ENCODE peak calls at places on chromosomes 3 and 15, in eight cellular contexts. One of them, this sample, is unnamed.

GRCh38 chr3:156553705-156554356 is 1.1 kb downstream of the SSR3 start:
- DNase-seq in astrocyte of the spinal cord: peak; percentile 69
- DNase-seq in Caco-2: no peak
- DNase-seq in neural progenitor cell: no peak
- DNase-seq in heart right ventricle: no peak
- DNase-seq in neural crest cell: no peak
- DNase-seq in pancreas: no peak
- DNase-seq in endothelial cell: no peak
- DNase-seq in this sample: no peak

GRCh38 chr3:27714692-27715453 is 7.2 kb downstream of the EOMES start:
- DNase-seq in astrocyte of the spinal cord: no peak
- DNase-seq in Caco-2: peak; percentile 73
- DNase-seq in neural progenitor cell: peak; percentile 88
- DNase-seq in heart right ventricle: no peak
- DNase-seq in neural crest cell: no peak
- DNase-seq in pancreas: peak; percentile 71
- DNase-seq in endothelial cell: no peak
- DNase-seq in this sample: no peak

GRCh38 chr3:43817825-43818224 is 127.1 kb downstream of the ABHD5 start:
- DNase-seq in astrocyte of the spinal cord: no peak
- DNase-seq in Caco-2: no peak
- DNase-seq in neural progenitor cell: no peak
- DNase-seq in heart right ventricle: no peak
- DNase-seq in neural crest cell: no peak
- DNase-seq in pancreas: no peak
- DNase-seq in endothelial cell: no peak
- DNase-seq in this sample: no peak

GRCh38 chr3:13614607-13615006 is 65.7 kb downstream of the FBLN2 start:
- DNase-seq in astrocyte of the spinal cord: no peak
- DNase-seq in Caco-2: no peak
- DNase-seq in neural progenitor cell: no peak
- DNase-seq in heart right ventricle: no peak
- DNase-seq in neural crest cell: no peak
- DNase-seq in pancreas: no peak
- DNase-seq in endothelial cell: no peak
- DNase-seq in this sample: no peak

GRCh38 chr3:71441217-71441924 is 142.2 kb downstream of the FOXP1 start:
- DNase-seq in astrocyte of the spinal cord: no peak
- DNase-seq in Caco-2: no peak
- DNase-seq in neural progenitor cell: no peak
- DNase-seq in heart right ventricle: peak; percentile 37
- DNase-seq in neural crest cell: no peak
- DNase-seq in pancreas: no peak
- DNase-seq in endothelial cell: no peak
- DNase-seq in this sample: no peak

GRCh38 chr3:183455064-183455463 is 26.6 kb upstream of the MCF2L2 start:
- DNase-seq in astrocyte of the spinal cord: peak; percentile 75
- DNase-seq in Caco-2: no peak
- DNase-seq in neural progenitor cell: no peak
- DNase-seq in heart right ventricle: no peak
- DNase-seq in neural crest cell: no peak
- DNase-seq in pancreas: no peak
- DNase-seq in endothelial cell: no peak
- DNase-seq in this sample: no peak

GRCh38 chr15:64456634-64457108 is 3.7 kb upstream of the ZNF609 start:
- DNase-seq in astrocyte of the spinal cord: no peak
- DNase-seq in Caco-2: no peak
- DNase-seq in neural progenitor cell: no peak
- DNase-seq in heart right ventricle: no peak
- DNase-seq in neural crest cell: no peak
- DNase-seq in pancreas: no peak
- DNase-seq in endothelial cell: no peak
- DNase-seq in this sample: no peak

GRCh38 chr3:103600844-103601243 is 1166.0 kb downstream of the ZPLD1 start:
- DNase-seq in astrocyte of the spinal cord: no peak
- DNase-seq in Caco-2: no peak
- DNase-seq in neural progenitor cell: no peak
- DNase-seq in heart right ventricle: no peak
- DNase-seq in neural crest cell: no peak
- DNase-seq in pancreas: no peak
- DNase-seq in endothelial cell: no peak
- DNase-seq in this sample: no peak

GRCh38 chr15:69713726-69714559 is 261.3 kb downstream of the RPLP1 start:
- DNase-seq in astrocyte of the spinal cord: no peak
- DNase-seq in Caco-2: no peak
- DNase-seq in neural progenitor cell: no peak
- DNase-seq in heart right ventricle: no peak
- DNase-seq in neural crest cell: no peak
- DNase-seq in pancreas: no peak
- DNase-seq in endothelial cell: no peak
- DNase-seq in this sample: no peak
- TF ChIP-seq CTCF in astrocyte of the spinal cord: no peak
- TF ChIP-seq CTCF in Caco-2: no peak
- TF ChIP-seq CTCF in neural progenitor cell: no peak
- TF ChIP-seq CTCF in heart right ventricle: no peak
- TF ChIP-seq CTCF in neural crest cell: no peak
- TF ChIP-seq CTCF in pancreas: no peak
- TF ChIP-seq CTCF in endothelial cell: no peak
- TF ChIP-seq CTCF in this sample: no peak

DNA sequence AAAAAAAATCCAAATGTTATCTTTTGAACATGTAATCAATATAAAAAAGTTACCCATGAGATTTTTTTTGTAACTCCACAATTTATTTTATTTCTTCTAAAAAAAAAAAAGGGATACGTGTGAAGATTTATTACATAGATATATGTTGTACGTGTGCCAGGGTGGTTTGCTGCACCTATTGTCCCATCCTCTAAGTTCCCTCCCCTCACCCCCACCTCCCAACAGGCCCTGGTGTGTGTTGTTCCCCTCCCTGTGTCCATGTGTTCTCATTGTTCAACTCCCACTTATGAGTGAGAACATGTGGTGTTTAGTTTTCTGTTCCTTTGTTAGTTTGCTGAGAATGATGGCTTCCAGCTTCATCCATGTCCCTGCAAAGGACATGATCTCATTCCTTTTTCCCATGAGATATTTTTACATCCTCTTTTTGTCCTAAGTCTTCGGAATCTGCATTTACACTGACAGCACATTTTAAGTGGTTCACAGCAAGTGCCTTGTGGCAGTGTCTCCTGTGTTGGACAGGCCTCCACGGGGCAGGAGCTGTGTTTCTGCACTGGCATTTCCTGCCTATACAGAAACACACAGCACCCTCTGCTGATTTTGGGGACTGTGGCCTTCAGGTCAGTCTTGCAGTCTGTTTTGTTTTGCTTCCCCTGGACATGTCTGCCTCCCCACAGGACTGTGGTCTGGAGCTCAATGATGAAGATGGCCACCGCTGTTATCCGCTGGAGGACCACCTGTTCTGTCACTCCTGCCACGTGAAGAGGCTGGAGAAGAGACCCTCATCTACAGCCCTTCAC is 12.8 kb upstream of the SACM1L start:
- DNase-seq in astrocyte of the spinal cord: no peak
- DNase-seq in Caco-2: no peak
- DNase-seq in neural progenitor cell: no peak
- DNase-seq in heart right ventricle: no peak
- DNase-seq in neural crest cell: no peak
- DNase-seq in pancreas: no peak
- DNase-seq in endothelial cell: peak; percentile 18
- DNase-seq in this sample: no peak
- TF ChIP-seq CTCF in astrocyte of the spinal cord: no peak
- TF ChIP-seq CTCF in Caco-2: no peak
- TF ChIP-seq CTCF in neural progenitor cell: no peak
- TF ChIP-seq CTCF in heart right ventricle: no peak
- TF ChIP-seq CTCF in neural crest cell: no peak
- TF ChIP-seq CTCF in pancreas: no peak
- TF ChIP-seq CTCF in endothelial cell: no peak
- TF ChIP-seq CTCF in this sample: no peak

GRCh38 chr3:191074511-191074910 is 124.5 kb upstream of the OSTN start:
- DNase-seq in astrocyte of the spinal cord: no peak
- DNase-seq in Caco-2: no peak
- DNase-seq in neural progenitor cell: no peak
- DNase-seq in heart right ventricle: no peak
- DNase-seq in neural crest cell: no peak
- DNase-seq in pancreas: no peak
- DNase-seq in endothelial cell: no peak
- DNase-seq in this sample: no peak
- TF ChIP-seq CTCF in astrocyte of the spinal cord: no peak
- TF ChIP-seq CTCF in Caco-2: no peak
- TF ChIP-seq CTCF in neural progenitor cell: no peak
- TF ChIP-seq CTCF in heart right ventricle: no peak
- TF ChIP-seq CTCF in neural crest cell: no peak
- TF ChIP-seq CTCF in pancreas: no peak
- TF ChIP-seq CTCF in endothelial cell: no peak
- TF ChIP-seq CTCF in this sample: no peak

GRCh38 chr3:180693656-180694055 is 14.4 kb upstream of the CCDC39 start:
- DNase-seq in astrocyte of the spinal cord: no peak
- DNase-seq in Caco-2: no peak
- DNase-seq in neural progenitor cell: no peak
- DNase-seq in heart right ventricle: no peak
- DNase-seq in neural crest cell: no peak
- DNase-seq in pancreas: no peak
- DNase-seq in endothelial cell: no peak
- DNase-seq in this sample: no peak

GRCh38 chr3:180684807-180685206 is 5.5 kb upstream of the CCDC39 start:
- DNase-seq in astrocyte of the spinal cord: no peak
- DNase-seq in Caco-2: no peak
- DNase-seq in neural progenitor cell: peak; percentile 42
- DNase-seq in heart right ventricle: no peak
- DNase-seq in neural crest cell: no peak
- DNase-seq in pancreas: no peak
- DNase-seq in endothelial cell: no peak
- DNase-seq in this sample: no peak

GRCh38 chr3:180690061-180690460 is 10.8 kb upstream of the CCDC39 start:
- DNase-seq in astrocyte of the spinal cord: no peak
- DNase-seq in Caco-2: no peak
- DNase-seq in neural progenitor cell: no peak
- DNase-seq in heart right ventricle: no peak
- DNase-seq in neural crest cell: no peak
- DNase-seq in pancreas: no peak
- DNase-seq in endothelial cell: no peak
- DNase-seq in this sample: no peak
- TF ChIP-seq CTCF in astrocyte of the spinal cord: no peak
- TF ChIP-seq CTCF in Caco-2: no peak
- TF ChIP-seq CTCF in neural progenitor cell: peak; percentile 57
- TF ChIP-seq CTCF in heart right ventricle: no peak
- TF ChIP-seq CTCF in neural crest cell: peak; percentile 39
- TF ChIP-seq CTCF in pancreas: no peak
- TF ChIP-seq CTCF in endothelial cell: no peak
- TF ChIP-seq CTCF in this sample: no peak

DNA sequence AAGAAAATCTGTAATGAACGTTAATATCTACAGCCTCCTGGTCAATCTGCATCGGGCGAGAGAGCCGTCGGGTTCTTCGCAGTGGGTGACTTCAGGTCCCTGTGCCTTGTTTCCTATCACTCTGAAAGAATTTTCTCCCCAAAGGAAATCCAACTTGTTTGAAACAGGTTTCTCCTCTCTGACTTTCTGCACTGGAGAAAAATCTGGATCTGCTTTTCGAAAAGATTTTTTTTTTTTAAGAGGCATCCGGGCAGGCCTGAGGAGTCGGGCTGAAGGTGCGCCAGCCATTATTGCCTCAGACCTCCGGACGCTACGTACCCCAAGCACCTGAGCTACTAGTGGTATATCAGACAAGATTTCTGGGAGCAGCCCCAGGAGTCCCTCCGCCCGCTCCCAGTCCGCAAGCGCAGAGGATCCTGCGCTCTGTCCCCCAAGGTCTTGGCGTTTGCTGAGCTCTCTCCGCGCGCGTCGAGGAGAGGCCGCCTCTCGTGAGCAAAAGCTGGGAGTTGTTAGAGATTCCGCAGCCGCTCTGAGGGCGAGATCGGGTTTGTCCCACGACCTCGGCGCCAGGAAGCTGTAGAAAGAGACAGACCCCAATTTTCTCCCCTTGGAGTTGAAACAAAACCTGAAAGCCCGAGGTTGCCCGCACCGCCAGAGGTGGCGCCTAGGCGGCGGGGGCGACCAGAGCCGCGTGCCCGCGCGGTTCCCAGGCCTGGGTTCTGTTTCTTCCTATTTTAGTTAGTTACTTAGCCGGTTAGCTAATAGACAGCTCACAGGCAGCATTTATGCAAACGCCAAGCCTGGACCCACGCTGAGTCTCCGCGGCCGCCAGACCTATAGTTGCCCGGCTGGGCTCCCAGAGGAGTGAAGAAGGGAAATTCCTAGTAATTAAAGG is 72.4 kb upstream of the POLG start:
- DNase-seq in astrocyte of the spinal cord: no peak
- DNase-seq in Caco-2: no peak
- DNase-seq in neural progenitor cell: peak; percentile 72
- DNase-seq in heart right ventricle: no peak
- DNase-seq in neural crest cell: no peak
- DNase-seq in pancreas: no peak
- DNase-seq in endothelial cell: no peak
- DNase-seq in this sample: no peak
- TF ChIP-seq CTCF in astrocyte of the spinal cord: peak; percentile 3
- TF ChIP-seq CTCF in Caco-2: no peak
- TF ChIP-seq CTCF in neural progenitor cell: peak; percentile 42
- TF ChIP-seq CTCF in heart right ventricle: no peak
- TF ChIP-seq CTCF in neural crest cell: peak; percentile 14
- TF ChIP-seq CTCF in pancreas: no peak
- TF ChIP-seq CTCF in endothelial cell: no peak
- TF ChIP-seq CTCF in this sample: no peak